ENCODE peak calls at places on chromosomes 3 and 15, in six cellular contexts. Q is bronchial epithelial cell, E is fibroblast of pulmonary artery, L is iris pigment epithelial cell, D is H9, R is uterus. F is an unnamed sample.

GRCh38 chr15:56765252-56765651 is 31.9 kb upstream of the ZNF280D start:
- DNase-seq in L (peak), E (peak), Q (peak), R (peak), D (no peak), F (no peak)

GRCh38 chr3:20683912-20684311 is 497.9 kb upstream of the SGO1 start:
- DNase-seq in D (no peak), R (no peak), E (peak), Q (no peak), L (peak), F (no peak)

GRCh38 chr3:58206406-58207011 is 4.3 kb downstream of the DNASE1L3 start:
- DNase-seq in R (no peak), L (peak), E (peak), D (no peak), Q (peak), F (no peak)

GRCh38 chr3:182384182-182384581 is 409.1 kb upstream of the ATP11B start:
- DNase-seq in Q (peak), L (no peak), E (no peak), D (no peak), R (no peak), F (no peak)

GRCh38 chr15:85142324-85142723 is 160.7 kb downstream of the PDE8A start:
- DNase-seq in D (no peak), L (peak), E (peak), R (no peak), Q (peak), F (no peak)

GRCh38 chr15:63469190-63469589 is 35.2 kb upstream of the USP3 start:
- DNase-seq in Q (no peak), R (no peak), D (no peak), L (no peak), E (no peak), F (no peak)

GRCh38 chr15:42171795-42172194 is 15.4 kb upstream of the PLA2G4F start:
- DNase-seq in R (no peak), D (no peak), E (no peak), L (no peak), Q (no peak), F (no peak)

GRCh38 chr3:145623349-145623748 is 537.6 kb downstream of the PLOD2 start:
- DNase-seq in L (no peak), D (no peak), E (no peak), R (no peak), Q (peak), F (no peak)

GRCh38 chr3:57227930-57228733 is 603 bp downstream of the APPL1 start:
- DNase-seq in E (peak), D (peak), L (peak), Q (peak), R (peak), F (peak)

GRCh38 chr3:14891135-14892132 is 55.9 kb upstream of the NR2C2 start:
- DNase-seq in L (no peak), Q (no peak), E (no peak), D (no peak), R (no peak), F (no peak)

GRCh38 chr15:99154271-99154670 is 49.4 kb downstream of the SYNM start:
- DNase-seq in R (no peak), Q (no peak), E (peak), D (peak), L (peak), F (no peak)

GRCh38 chr3:192091831-192092230 is 630.9 kb downstream of the PYDC2 start:
- DNase-seq in E (peak), Q (peak), D (no peak), R (no peak), L (peak), F (no peak)

F was measured in aorta.